ENCODE peak calls at places on chromosomes 11 and 22, in four cellular contexts. D is mucosa of gallbladder, Q is T-helper 22 cell, B is progenitor cell of endocrine pancreas. J is an unnamed sample.

GRCh38 chr11:32758291-32758690 is 36.2 kb downstream of the CCDC73 start:
- DNase-seq in D (no peak), Q (no peak), B (no peak), J (no peak)

GRCh38 chr11:16809901-16810668 is 71.6 kb downstream of the C11orf58 start:
- DNase-seq in B (no peak), Q (no peak), D (no peak), J (peak)

GRCh38 chr11:131717616-131718015 is 347.2 kb downstream of the NTM start:
- DNase-seq in D (no peak), B (no peak), Q (no peak), J (no peak)

GRCh38 chr11:335779-336665 is 15.4 kb upstream of the IFITM3 start:
- DNase-seq in B (no peak), Q (no peak), D (no peak), J (no peak)

GRCh38 chr11:8826901-8827560 is 84.0 kb upstream of the AKIP1 start:
- DNase-seq in D (no peak), B (no peak), Q (no peak), J (no peak)

GRCh38 chr11:128790200-128790599 is 76.9 kb downstream of the KCNJ1 start:
- DNase-seq in D (no peak), Q (no peak), B (no peak), J (no peak)

GRCh38 chr11:65791719-65792213 is 4.9 kb downstream of the OVOL1 start:
- DNase-seq in D (peak), Q (no peak), B (no peak), J (peak)

GRCh38 chr11:94183886-94184264 is 55.2 kb downstream of the PANX1 start:
- DNase-seq in Q (no peak), B (peak), D (peak), J (no peak)

GRCh38 chr11:67354314-67355022 is 1.1 kb upstream of the POLD4 start:
- DNase-seq in Q (no peak), B (no peak), D (peak), J (peak)

GRCh38 chr22:44458044-44459020 is 39.7 kb downstream of the RTL6 start:
- DNase-seq in Q (no peak), B (no peak), D (no peak), J (no peak)

J was measured in ureter.